ENCODE peak calls at places on chromosome 6, in seven cellular contexts. Q is A549, J is cardiac muscle cell, U is lower lobe of right lung, Y is mammary epithelial cell, N is tibial nerve, Z is IMR-90. F is an unnamed sample.

GRCh38 chr6:73640179-73640750 is 13.5 kb downstream of the SLC17A5 start:
- DNase-seq in Q (no peak), J (no peak), U (no peak), Y (peak; percentile 66), N (no peak), Z (peak; percentile 50), F (no peak)

GRCh38 chr6:34543421-34543820 is 12.7 kb downstream of the SPDEF start:
- DNase-seq in Q (no peak), J (peak; percentile 72), U (no peak), Y (no peak), N (no peak), Z (peak; percentile 65), F (no peak)

GRCh38 chr6:12587096-12587495 is 129.5 kb upstream of the PHACTR1 start:
- DNase-seq in Q (no peak), J (no peak), U (no peak), Y (no peak), N (no peak), Z (no peak), F (no peak)

GRCh38 chr6:44655368-44656342 is 268.1 kb downstream of the CDC5L start:
- DNase-seq in Q (peak; percentile 25), J (peak; percentile 89), U (peak; percentile 80), Y (peak; percentile 22), N (peak; percentile 57), Z (peak; percentile 28), F (no peak)

GRCh38 chr6:38337819-38338465 is 301.8 kb downstream of the BTBD9 start:
- DNase-seq in Q (peak; percentile 22), J (peak; percentile 74), U (no peak), Y (peak; percentile 52), N (no peak), Z (peak; percentile 88), F (no peak)

GRCh38 chr6:56593801-56594318 is 48.8 kb downstream of the DST start:
- DNase-seq in Q (no peak), J (peak; percentile 6), U (no peak), Y (no peak), N (no peak), Z (peak; percentile 57), F (no peak)

GRCh38 chr6:130396722-130397121 is 30.9 kb downstream of the TMEM200A start:
- DNase-seq in Q (no peak), J (peak; percentile 27), U (no peak), Y (peak; percentile 32), N (no peak), Z (no peak), F (no peak)

GRCh38 chr6:112044196-112044595 is 9.7 kb upstream of the CCN6 start:
- DNase-seq in Q (no peak), J (no peak), U (no peak), Y (no peak), N (no peak), Z (no peak), F (no peak)

GRCh38 chr6:64280569-64280968 is 645.0 kb downstream of the PHF3 start:
- DNase-seq in Q (no peak), J (peak; percentile 72), U (no peak), Y (no peak), N (no peak), Z (peak; percentile 65), F (no peak)

GRCh38 chr6:44143731-44144130 is 14.9 kb upstream of the CAPN11 start:
- DNase-seq in Q (no peak), J (no peak), U (no peak), Y (no peak), N (no peak), Z (no peak), F (no peak)

DNA sequence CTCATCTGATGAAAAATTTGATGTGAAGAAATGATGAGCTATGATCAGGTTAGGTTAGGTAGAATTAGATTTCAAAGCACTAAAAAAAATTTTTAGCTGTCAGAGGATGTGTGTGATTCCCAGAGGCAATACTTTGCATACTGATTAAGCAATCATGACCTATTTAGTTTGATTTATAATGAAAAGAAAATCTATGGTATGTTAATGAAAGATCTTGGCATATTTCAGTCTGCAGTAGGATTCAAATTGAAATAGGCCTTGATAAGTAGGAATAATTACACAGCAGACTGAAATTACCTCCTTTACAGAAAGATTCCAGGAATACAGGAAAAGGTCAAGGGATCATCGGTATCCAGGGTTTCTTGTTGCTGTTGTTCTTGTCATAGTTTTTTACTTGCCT is 69.3 kb downstream of the HDDC2 start:
- DNase-seq in Q (no peak), J (peak; percentile 14), U (no peak), Y (no peak), N (no peak), Z (peak; percentile 13), F (no peak)
- H3K27ac ChIP-seq in Q (no peak overlapping the region), J (no peak overlapping the region), U (no peak overlapping the region), Y (no peak overlapping the region), N (no peak overlapping the region), Z (peak overlapping the region; percentile 52), F (peak overlapping the region; percentile 38)

DNA sequence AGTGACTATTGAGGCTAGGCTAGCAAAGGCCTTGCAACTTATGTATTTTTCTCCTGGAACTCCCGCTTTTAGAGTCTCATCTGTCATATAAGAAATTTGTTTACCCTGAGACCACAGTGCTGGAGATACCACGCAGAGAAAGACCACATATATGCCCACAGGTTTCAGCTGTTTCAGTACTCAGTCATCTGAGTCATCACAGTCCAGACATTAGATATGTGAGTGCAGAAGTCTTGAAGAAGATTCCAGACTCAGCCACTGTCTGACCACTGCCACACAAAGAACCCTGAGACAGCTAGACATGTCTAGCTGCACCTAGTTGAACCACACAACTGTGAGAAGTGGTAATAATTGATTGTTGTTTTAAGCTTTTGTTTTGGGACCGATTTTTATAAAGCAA is 648.3 kb downstream of the EPM2A start:
- DNase-seq in Q (no peak), J (no peak), U (no peak), Y (peak; percentile 49), N (no peak), Z (peak; percentile 53), F (peak; percentile 36)
- H3K27ac ChIP-seq in Q (no peak overlapping the region), J (no peak overlapping the region), U (no peak overlapping the region), Y (no peak overlapping the region), N (no peak overlapping the region), Z (no peak overlapping the region), F (no peak overlapping the region)

GRCh38 chr6:36906539-36906938 is 20.8 kb downstream of the C6orf89 start:
- DNase-seq in Q (no peak), J (no peak), U (peak; percentile 83), Y (no peak), N (no peak), Z (no peak), F (no peak)
- H3K27ac ChIP-seq in Q (no peak overlapping the region), J (no peak overlapping the region), U (no peak overlapping the region), Y (no peak overlapping the region), N (no peak overlapping the region), Z (no peak overlapping the region), F (no peak overlapping the region)

DNA sequence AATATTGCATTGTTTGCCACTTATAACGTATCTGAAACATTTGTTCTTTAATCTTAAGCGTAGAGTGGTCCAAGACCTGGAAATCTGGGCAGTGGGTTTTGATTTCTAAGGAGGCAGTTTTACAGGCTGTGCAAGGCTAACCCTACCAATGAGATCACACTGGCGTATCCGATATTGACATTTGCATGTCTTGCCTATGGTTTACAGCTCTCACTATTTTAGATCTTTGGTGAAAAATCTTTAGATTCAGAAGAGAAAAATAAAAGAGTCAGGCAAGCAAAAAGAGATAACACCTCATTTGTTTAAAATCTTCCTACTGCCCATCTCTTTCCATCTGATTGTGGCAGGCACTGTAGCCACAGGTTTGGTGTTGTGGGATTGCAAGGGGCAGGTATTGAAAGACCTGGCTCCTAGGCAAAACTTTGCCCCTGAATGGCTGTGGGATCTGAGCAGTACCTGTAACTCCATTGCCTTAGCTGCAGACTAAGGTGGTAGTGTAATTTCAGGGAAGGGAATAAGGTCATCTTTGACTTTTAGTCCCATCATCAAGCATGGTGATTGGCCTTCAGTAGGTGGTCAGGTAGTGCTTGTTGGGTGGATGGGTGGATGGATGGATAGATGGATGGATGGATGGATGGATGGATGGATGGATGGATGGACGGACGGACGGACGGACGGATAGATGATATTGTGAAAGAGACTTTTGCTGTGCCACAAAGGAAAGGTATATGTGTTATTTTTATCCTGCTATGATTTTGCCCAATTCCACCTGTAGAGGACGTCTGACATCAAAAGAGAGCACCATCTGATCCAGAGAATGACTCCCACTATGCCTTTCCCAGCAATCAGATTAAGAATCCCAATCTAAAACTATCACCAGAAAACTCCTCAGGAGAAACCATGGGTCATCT is 1.9 kb downstream of the TNFAIP3 start:
- DNase-seq in Q (no peak), J (no peak), U (no peak), Y (peak; percentile 46), N (no peak), Z (no peak), F (no peak)
- H3K27ac ChIP-seq in Q (no peak overlapping the region), J (no peak overlapping the region), U (peak overlapping the region; percentile 97), Y (peak overlapping the region; percentile 95), N (peak overlapping the region; percentile 92), Z (no peak overlapping the region), F (peak overlapping the region; percentile 81)

GRCh38 chr6:3593161-3593560 is 136.3 kb upstream of the SLC22A23 start:
- DNase-seq in Q (no peak), J (no peak), U (no peak), Y (no peak), N (no peak), Z (no peak), F (no peak)
- H3K27ac ChIP-seq in Q (peak overlapping the region; percentile 91), J (no peak overlapping the region), U (no peak overlapping the region), Y (peak overlapping the region; percentile 52), N (no peak overlapping the region), Z (no peak overlapping the region), F (peak overlapping the region; percentile 96)

GRCh38 chr6:76701610-76702009 is 629.1 kb upstream of the IMPG1 start:
- DNase-seq in Q (no peak), J (no peak), U (no peak), Y (no peak), N (no peak), Z (no peak), F (no peak)

GRCh38 chr6:76702187-76702586 is 629.7 kb upstream of the IMPG1 start:
- DNase-seq in Q (no peak), J (peak; percentile 26), U (no peak), Y (no peak), N (no peak), Z (no peak), F (no peak)

GRCh38 chr6:76703285-76703684 is 630.8 kb upstream of the IMPG1 start:
- DNase-seq in Q (no peak), J (no peak), U (no peak), Y (no peak), N (no peak), Z (no peak), F (no peak)

GRCh38 chr6:76706086-76706485 is 633.6 kb upstream of the IMPG1 start:
- DNase-seq in Q (no peak), J (no peak), U (no peak), Y (no peak), N (no peak), Z (no peak), F (no peak)

GRCh38 chr6:76703786-76704185 is 631.3 kb upstream of the IMPG1 start:
- DNase-seq in Q (no peak), J (no peak), U (no peak), Y (peak; percentile 25), N (no peak), Z (no peak), F (no peak)
- H3K27ac ChIP-seq in Q (no peak overlapping the region), J (no peak overlapping the region), U (no peak overlapping the region), Y (no peak overlapping the region), N (no peak overlapping the region), Z (no peak overlapping the region), F (peak overlapping the region; percentile 65)

F was measured in epithelial cell of prostate.